ENCODE peak calls at places on chromosomes 7 and 10, in nine cellular contexts. Z, D, M, W, U, A, S, N and L are unnamed samples.

GRCh38 chr7:1111156-1111555 is 23.2 kb downstream of the GPER1 start:
- DNase-seq in Z (no peak), U (no peak), M (no peak), W (no peak), N (no peak), S (no peak), D (no peak), A (no peak), L (no peak)

GRCh38 chr7:98733036-98733435 is 116.0 kb downstream of the NPTX2 start:
- DNase-seq in U (peak), M (no peak), Z (peak), A (no peak), N (no peak), D (no peak), W (peak), S (no peak), L (peak)

GRCh38 chr7:111090834-111091233 is at the start of gene LRRN3:
- DNase-seq in W (peak), U (peak), M (no peak), A (peak), Z (peak), N (no peak), S (peak), D (no peak), L (no peak)

GRCh38 chr7:82429408-82429807 is 14.2 kb downstream of the CACNA2D1 start:
- DNase-seq in N (no peak), M (no peak), Z (no peak), D (no peak), W (no peak), A (no peak), S (no peak), U (no peak), L (no peak)

GRCh38 chr7:32299133-32299702 is 191.0 kb downstream of the LSM5 start:
- DNase-seq in S (peak), M (no peak), D (no peak), N (peak), A (no peak), Z (peak), W (no peak), U (peak), L (peak)

GRCh38 chr10:43712821-43713584 is 64.3 kb upstream of the ZNF32 start:
- DNase-seq in D (no peak), N (no peak), Z (no peak), A (no peak), S (no peak), U (no peak), M (no peak), W (no peak), L (no peak)

GRCh38 chr10:3955493-3955892 is 170.5 kb upstream of the KLF6 start:
- DNase-seq in D (no peak), Z (no peak), A (no peak), W (no peak), N (no peak), S (no peak), U (no peak), M (peak), L (no peak)

GRCh38 chr7:139446051-139446890 is 37.2 kb downstream of the KLRG2 start:
- DNase-seq in A (no peak), M (no peak), N (no peak), S (no peak), U (no peak), W (no peak), D (no peak), Z (no peak), L (no peak)